ENCODE peak calls at places on chromosomes 11 and 22, in five cellular contexts. Z is HepG2, L is H1, O is K562, C is GM12878. D is an unnamed sample.
A peak's percentile ranks its signal among the peaks of the same experiment; 100 is the strongest.

GRCh38 chr11:72780291-72781062 is 13.4 kb downstream of the STARD10 start:
- DNase-seq in Z (no peak), L (no peak), O (no peak), C (no peak), D (no peak)

GRCh38 chr11:118145285-118146227 is 7.1 kb downstream of the SCN4B start:
- DNase-seq in Z (peak; percentile 68), L (peak; percentile 66), O (peak; percentile 93), C (peak; percentile 35), D (peak; percentile 67)

GRCh38 chr22:49325531-49326395 is 501.9 kb downstream of the BRD1 start:
- DNase-seq in Z (no peak), L (no peak), O (no peak), C (no peak), D (no peak)

GRCh38 chr11:112694813-112695212 is 266.4 kb upstream of the NCAM1 start:
- DNase-seq in Z (no peak), L (no peak), O (no peak), C (no peak), D (peak; percentile 3)

GRCh38 chr11:120064341-120064740 is 73.6 kb downstream of the TRIM29 start:
- DNase-seq in Z (no peak), L (no peak), O (no peak), C (no peak), D (no peak)

GRCh38 chr11:23932485-23932898 is 564.4 kb upstream of the LUZP2 start:
- DNase-seq in Z (no peak), L (no peak), O (no peak), C (no peak), D (no peak)

GRCh38 chr11:70924108-70924507 is 328.3 kb downstream of the SHANK2 start:
- DNase-seq in Z (no peak), L (no peak), O (no peak), C (no peak), D (no peak)

GRCh38 chr22:24025475-24025874 is 14.4 kb downstream of the CABIN1 start:
- DNase-seq in Z (peak; percentile 57), L (no peak), O (no peak), C (no peak), D (no peak)

GRCh38 chr11:19595840-19596751 is 116.5 kb upstream of the NAV2 start:
- DNase-seq in Z (no peak), L (no peak), O (no peak), C (no peak), D (peak; percentile 38)

GRCh38 chr11:114310095-114310494 is 13.9 kb downstream of the NNMT start:
- DNase-seq in Z (no peak), L (no peak), O (no peak), C (no peak), D (no peak)

GRCh38 chr11:64998141-64998540 is 1.4 kb upstream of the BATF2 start:
- DNase-seq in Z (peak; percentile 59), L (no peak), O (peak; percentile 68), C (no peak), D (no peak)

GRCh38 chr11:3156661-3157311 is 8.3 kb downstream of the OSBPL5 start:
- DNase-seq in Z (no peak), L (no peak), O (no peak), C (no peak), D (no peak)

GRCh38 chr11:100328626-100329340 is 358.3 kb upstream of the ARHGAP42 start:
- DNase-seq in Z (no peak), L (no peak), O (no peak), C (no peak), D (no peak)

GRCh38 chr11:132992838-132993680 is 539.2 kb downstream of the OPCML start:
- DNase-seq in Z (no peak), L (no peak), O (no peak), C (no peak), D (no peak)

GRCh38 chr22:37484115-37485005 is 1.8 kb downstream of the MFNG start:
- DNase-seq in Z (no peak), L (no peak), O (no peak), C (peak; percentile 75), D (no peak)
- TF ChIP-seq KDM1A in Z (no peak), L (no peak), O (no peak), C (no peak), D (no peak)

DNA sequence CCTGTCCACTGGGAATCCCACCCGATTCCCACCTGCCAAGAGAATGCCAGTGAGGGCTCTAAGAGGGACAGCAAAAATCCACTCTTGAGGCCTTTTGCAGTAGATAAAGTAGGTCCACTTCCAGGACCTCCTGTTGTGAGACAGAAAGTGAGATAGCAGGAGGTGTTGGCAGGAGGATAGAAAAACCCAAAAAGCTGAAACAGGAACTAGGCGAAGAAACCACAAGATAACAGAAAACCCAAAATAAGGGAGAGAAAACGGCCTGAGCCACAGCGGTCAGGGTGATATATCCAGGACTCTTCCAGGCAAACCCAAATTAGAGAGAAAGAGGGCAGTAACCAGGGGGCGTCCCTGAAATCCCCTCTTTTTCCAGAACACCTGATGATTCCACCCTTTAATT is 79.7 kb upstream of the LINC01488 start:
- DNase-seq in Z (no peak), L (no peak), O (peak; percentile 75), C (no peak), D (no peak)
- TF ChIP-seq KDM1A in Z (no peak), L (no peak), O (no peak), C (no peak), D (no peak)

GRCh38 chr11:126664643-126665042 is 309.2 kb downstream of the ST3GAL4 start:
- DNase-seq in Z (no peak), L (no peak), O (no peak), C (no peak), D (no peak)

GRCh38 chr11:126664193-126664592 is 308.7 kb downstream of the ST3GAL4 start:
- DNase-seq in Z (no peak), L (no peak), O (no peak), C (no peak), D (no peak)

DNA sequence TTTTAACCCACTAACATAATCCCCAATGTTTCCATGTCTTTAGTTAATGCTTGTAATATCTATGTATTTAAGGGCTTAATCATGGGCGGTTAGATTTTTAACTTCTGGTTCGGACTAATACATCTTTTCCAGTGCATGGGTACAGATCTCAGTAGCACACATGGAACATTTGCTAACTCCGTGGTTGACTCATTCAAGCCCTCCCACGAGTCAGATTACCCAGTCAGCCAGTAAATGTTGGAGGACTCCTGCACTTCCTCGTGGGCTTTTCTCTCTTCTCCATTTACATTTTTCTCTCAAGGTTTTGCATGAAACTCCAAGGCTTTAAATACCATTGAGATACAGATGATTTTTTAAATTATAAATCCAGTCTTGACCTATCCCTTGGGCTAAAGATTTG is 313.9 kb downstream of the ST3GAL4 start:
- DNase-seq in Z (no peak), L (no peak), O (no peak), C (no peak), D (no peak)
- TF ChIP-seq KDM1A in Z (no peak), L (no peak), O (no peak), C (no peak), D (no peak)

DNA sequence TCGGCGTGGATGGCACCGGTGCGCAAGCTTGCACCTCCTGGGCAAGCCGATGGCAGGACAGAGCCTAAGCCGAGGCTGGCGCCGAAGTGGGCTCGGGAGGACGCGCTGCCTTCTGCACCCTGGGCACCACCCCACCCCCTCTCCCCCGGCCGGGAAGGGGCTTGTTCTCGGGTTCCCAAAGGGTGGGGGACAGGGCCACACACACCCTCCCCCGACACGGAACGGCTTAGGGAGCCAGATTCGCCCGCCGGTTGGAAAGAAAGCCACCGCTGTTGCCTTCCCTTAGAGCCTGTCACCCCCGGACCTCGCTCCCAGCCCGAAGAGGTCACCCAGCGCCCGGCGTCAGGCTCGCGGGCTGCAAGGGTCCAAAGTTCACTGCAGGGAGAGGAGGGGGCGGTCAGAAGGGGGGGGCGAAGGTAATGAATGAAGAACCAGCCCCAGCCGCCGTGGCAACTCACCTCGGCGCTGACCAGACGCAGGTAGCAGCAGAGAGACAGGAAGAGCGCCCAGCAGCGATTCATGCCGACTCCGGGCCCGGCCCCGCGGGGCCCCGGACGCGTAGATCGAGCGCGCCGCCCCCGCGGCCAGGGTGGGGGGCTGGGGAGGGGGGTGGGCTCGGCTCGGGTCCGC is 1.2 kb downstream of the PDGFB start:
- DNase-seq in Z (peak; percentile 75), L (no peak), O (peak; percentile 29), C (no peak), D (peak; percentile 23)
- TF ChIP-seq KDM1A in Z (no peak), L (no peak), O (no peak), C (no peak), D (no peak)

DNA sequence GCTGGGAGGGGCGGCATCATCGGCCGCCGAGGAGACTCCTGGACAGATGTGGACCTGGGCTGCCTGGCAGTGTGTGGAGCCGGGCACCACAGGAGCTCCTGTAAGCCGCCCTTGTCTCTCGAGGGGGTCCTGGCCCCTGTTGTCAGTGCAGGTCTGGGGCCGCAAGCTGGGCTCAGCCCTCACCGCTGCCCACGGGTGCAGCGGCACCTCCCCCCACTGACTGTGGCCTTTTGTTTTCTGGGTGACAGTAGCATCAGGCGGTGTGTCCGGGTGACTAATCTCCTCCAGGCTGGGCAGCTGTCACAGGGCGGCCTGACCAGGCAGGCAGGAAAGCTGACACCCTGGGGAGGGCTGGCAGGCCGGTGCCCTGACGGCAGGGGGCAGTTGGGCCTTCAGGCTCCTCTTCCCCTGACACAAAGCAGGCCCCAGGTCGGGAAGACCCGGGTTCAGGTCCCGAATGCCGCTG is 16.2 kb downstream of the DGKZ start:
- DNase-seq in Z (no peak), L (no peak), O (no peak), C (no peak), D (no peak)
- TF ChIP-seq KDM1A in Z (no peak), L (no peak), O (no peak), C (no peak), D (no peak)

DNA sequence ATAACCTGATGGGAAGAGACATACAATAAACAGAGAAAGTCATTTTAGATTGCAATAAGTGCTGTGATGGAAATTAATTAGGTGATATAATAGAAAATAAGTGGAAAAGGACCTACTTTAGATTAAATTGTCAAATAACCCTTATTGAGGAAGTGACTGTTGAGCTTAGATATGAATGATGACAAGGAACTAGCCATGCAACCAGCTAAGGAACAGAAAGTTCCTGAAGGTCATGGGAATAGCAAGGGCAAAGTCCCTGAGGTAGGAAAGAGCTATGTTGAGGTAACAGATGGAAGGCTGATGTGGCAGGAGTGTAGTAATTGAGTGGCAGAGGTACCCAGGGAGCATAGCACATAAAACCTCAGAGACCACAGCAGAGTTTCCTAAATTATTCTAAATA is 135.2 kb downstream of the WNT11 start:
- DNase-seq in Z (no peak), L (no peak), O (no peak), C (no peak), D (no peak)
- TF ChIP-seq KDM1A in Z (no peak), L (no peak), O (no peak), C (no peak), D (no peak)

GRCh38 chr22:45129703-45130524 is 33.8 kb upstream of the NUP50 start:
- DNase-seq in Z (no peak), L (no peak), O (no peak), C (no peak), D (no peak)
- TF ChIP-seq KDM1A in Z (no peak), L (no peak), O (no peak), C (no peak), D (no peak)

DNA sequence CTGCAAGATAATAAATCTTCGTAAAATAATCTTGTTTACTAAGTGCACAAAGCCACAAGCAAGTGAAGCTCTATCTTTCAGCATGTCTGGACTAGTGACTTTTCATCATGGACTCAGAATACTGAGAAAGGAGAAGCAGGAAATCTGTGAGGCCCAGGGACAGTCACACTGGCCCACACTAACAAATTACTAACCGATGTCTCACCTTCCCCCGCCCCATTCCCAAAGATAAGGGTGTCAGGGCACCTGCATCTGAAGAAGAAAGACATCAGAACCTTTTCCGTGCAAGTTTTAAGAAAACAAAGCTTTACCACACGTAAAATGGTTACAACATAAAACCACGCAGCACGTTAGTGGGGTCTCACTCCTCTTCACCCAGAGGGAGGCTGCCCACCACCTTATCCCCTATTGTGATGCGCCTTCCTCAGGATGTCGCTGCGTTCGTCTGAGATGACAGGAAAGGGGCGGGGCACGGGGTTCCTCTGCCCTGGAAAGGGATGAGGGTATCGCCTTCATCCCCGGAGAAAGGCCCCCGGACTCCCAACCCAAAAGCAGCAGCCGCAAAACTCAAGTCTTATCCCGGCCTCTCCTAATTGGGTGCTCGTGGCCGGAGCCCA is 603 bp downstream of the BTBD10 start:
- DNase-seq in Z (peak; percentile 31), L (no peak), O (peak; percentile 60), C (no peak), D (peak; percentile 58)
- TF ChIP-seq KDM1A in Z (no peak), L (no peak), O (peak; percentile 35), C (no peak), D (no peak)